ENCODE peak calls at places on chromosomes 16 and 17, in six cellular contexts. U is fibroblast of mammary gland; C is adrenal gland; Z is astrocyte of the cerebellum; E is fibroblast of pulmonary artery; A is CD4-positive, alpha-beta T cell. G is an unnamed sample.

GRCh38 chr17:81941484-81942166 is 4.5 kb upstream of the PYCR1 start:
- DNase-seq in U (no peak), C (no peak), Z (no peak), E (no peak), A (no peak), G (no peak)

GRCh38 chr17:56290486-56291118 is 137.3 kb downstream of the ANKFN1 start:
- DNase-seq in U (no peak), C (no peak), Z (no peak), E (no peak), A (no peak), G (no peak)

GRCh38 chr17:57956311-57957119 is 1.3 kb upstream of the CUEDC1 start:
- DNase-seq in U (no peak), C (peak; percentile 13), Z (no peak), E (no peak), A (peak; percentile 12), G (no peak)

GRCh38 chr16:68980695-68981315 is 124.6 kb upstream of the HAS3 start:
- DNase-seq in U (no peak), C (no peak), Z (no peak), E (no peak), A (no peak), G (no peak)

GRCh38 chr17:15233022-15233805 is 31.9 kb downstream of the PMP22 start:
- DNase-seq in U (peak; percentile 89), C (no peak), Z (no peak), E (peak; percentile 48), A (no peak), G (no peak)

GRCh38 chr16:70753228-70753627 is 47.7 kb downstream of the VAC14 start:
- DNase-seq in U (no peak), C (no peak), Z (no peak), E (no peak), A (no peak), G (no peak)

GRCh38 chr17:55668581-55668980 is 54.1 kb downstream of the TMEM100 start:
- DNase-seq in U (no peak), C (no peak), Z (no peak), E (no peak), A (no peak), G (no peak)

GRCh38 chr17:49497147-49498036 is 2.3 kb downstream of the NGFR start:
- DNase-seq in U (peak; percentile 16), C (no peak), Z (no peak), E (no peak), A (peak; percentile 6), G (no peak)

GRCh38 chr17:13385481-13385907 is 216.2 kb downstream of the HS3ST3A1 start:
- DNase-seq in U (peak; percentile 79), C (no peak), Z (no peak), E (peak; percentile 33), A (no peak), G (no peak)

GRCh38 chr16:28538733-28539596 is at the start of gene NUPR1:
- DNase-seq in U (peak; percentile 99), C (peak; percentile 93), Z (peak; percentile 95), E (peak; percentile 99), A (no peak), G (peak; percentile 98)

GRCh38 chr17:17054636-17055035 is 12.4 kb downstream of the MPRIP start:
- DNase-seq in U (no peak), C (no peak), Z (no peak), E (no peak), A (no peak), G (no peak)

GRCh38 chr17:17056167-17056562 is 13.9 kb downstream of the MPRIP start:
- DNase-seq in U (no peak), C (peak; percentile 14), Z (no peak), E (no peak), A (no peak), G (no peak)

GRCh38 chr17:17057057-17057551 is 14.8 kb downstream of the MPRIP start:
- DNase-seq in U (no peak), C (peak; percentile 13), Z (no peak), E (no peak), A (no peak), G (no peak)

GRCh38 chr17:17053446-17054379 is 11.5 kb downstream of the MPRIP start:
- DNase-seq in U (no peak), C (peak; percentile 13), Z (no peak), E (no peak), A (no peak), G (no peak)

GRCh38 chr17:17055286-17056166 is 13.3 kb downstream of the MPRIP start:
- DNase-seq in U (no peak), C (peak; percentile 14), Z (no peak), E (no peak), A (no peak), G (no peak)
- TF ChIP-seq CTCF in U (no peak), C (no peak), Z (peak; percentile 5), E (no peak), A (no peak), G (no peak)

GRCh38 chr16:2339521-2340484 is 725 bp downstream of the ABCA3 start:
- DNase-seq in U (no peak), C (peak; percentile 62), Z (no peak), E (no peak), A (peak; percentile 18), G (no peak)
- TF ChIP-seq CTCF in U (no peak), C (no peak), Z (no peak), E (no peak), A (peak; percentile 18), G (peak; percentile 19)

DNA sequence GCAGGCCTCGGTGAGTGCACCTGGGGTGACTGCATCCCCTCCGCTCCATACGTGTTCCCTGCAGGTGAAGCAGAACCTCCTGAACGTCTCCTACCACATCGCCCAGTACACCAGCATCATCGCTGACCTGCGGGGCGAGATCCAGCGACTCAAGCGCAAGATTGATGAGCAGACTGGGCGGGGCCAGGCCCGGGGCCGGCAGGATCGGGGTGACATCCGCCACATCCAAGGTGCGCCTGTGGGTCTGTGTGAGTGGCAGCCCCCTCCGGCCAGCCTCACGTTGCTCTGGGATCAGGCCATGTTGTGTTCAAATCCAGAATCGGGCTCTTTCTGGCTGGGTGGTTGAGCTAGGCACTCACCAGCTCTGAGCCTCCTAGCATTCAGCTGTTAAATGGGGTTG is 12.5 kb downstream of the BTBD17 start:
- DNase-seq in U (no peak), C (no peak), Z (no peak), E (no peak), A (no peak), G (no peak)
- TF ChIP-seq CTCF in U (no peak), C (no peak), Z (no peak), E (no peak), A (no peak), G (no peak)

GRCh38 chr17:28577466-28577824 is 750 bp upstream of the ALDOC start:
- DNase-seq in U (no peak), C (no peak), Z (no peak), E (no peak), A (no peak), G (no peak)

GRCh38 chr17:28575126-28575795 is 1.4 kb downstream of the ALDOC start:
- DNase-seq in U (no peak), C (no peak), Z (no peak), E (no peak), A (no peak), G (no peak)

GRCh38 chr17:28578246-28579195 is 1.8 kb upstream of the ALDOC start:
- DNase-seq in U (no peak), C (no peak), Z (no peak), E (no peak), A (no peak), G (no peak)

GRCh38 chr17:28574536-28574935 is 2.2 kb downstream of the ALDOC start:
- DNase-seq in U (no peak), C (no peak), Z (no peak), E (no peak), A (no peak), G (no peak)

DNA sequence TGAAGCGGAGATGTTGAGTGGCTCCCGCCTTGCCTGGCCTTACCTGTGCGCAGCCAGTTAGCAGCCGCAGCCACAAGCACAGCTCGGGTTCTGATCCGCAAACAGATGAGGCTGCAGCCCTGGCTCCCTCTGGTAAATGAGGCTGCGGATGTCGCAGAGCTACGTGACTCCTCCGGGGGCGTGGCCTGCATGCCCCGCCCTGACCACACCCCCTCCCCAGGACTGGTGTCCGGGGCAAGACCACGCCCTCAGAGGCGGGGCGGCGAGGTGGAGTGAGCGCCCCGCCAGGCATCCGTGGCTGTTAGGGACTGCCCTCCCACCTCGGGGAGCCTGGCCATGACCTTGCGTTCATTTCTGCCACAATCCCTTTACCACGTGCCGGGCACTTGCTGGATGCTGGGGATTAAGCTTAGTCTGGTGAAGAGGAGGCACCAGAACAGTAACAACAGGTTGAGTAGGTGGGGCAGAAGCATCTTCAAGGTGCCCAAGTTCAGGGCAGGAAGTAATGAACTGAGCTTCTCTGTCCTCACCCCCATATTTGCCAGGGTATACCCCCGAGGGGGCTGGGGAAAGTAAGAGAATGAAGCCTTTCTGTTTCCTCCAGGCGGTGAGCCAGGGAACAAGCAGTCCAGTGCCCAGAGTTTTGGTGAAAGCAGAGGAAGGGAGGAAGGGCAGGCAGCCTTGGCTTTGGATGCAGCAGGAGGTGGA is at the start of gene ALDOC:
- DNase-seq in U (peak; percentile 90), C (peak; percentile 97), Z (peak; percentile 55), E (peak; percentile 91), A (peak; percentile 99), G (peak; percentile 71)
- TF ChIP-seq CTCF in U (no peak), C (no peak), Z (no peak), E (no peak), A (no peak), G (no peak)